ENCODE peak calls at places on chromosome 21, in four cellular contexts. E, M, C and K are unnamed samples.

GRCh38 chr21:26077523-26077922 is 93.0 kb downstream of the APP start:
- DNase-seq in E (no peak), M (peak), C (no peak), K (no peak)

GRCh38 chr21:16840549-16840948 is 672.3 kb upstream of the CXADR start:
- DNase-seq in E (no peak), M (no peak), C (no peak), K (no peak)

GRCh38 chr21:34845521-34846213 is 176.9 kb downstream of the CLIC6 start:
- DNase-seq in E (no peak), M (peak), C (peak), K (peak)

GRCh38 chr21:42763578-42764442 is 110.4 kb downstream of the PDE9A start:
- DNase-seq in E (no peak), M (no peak), C (no peak), K (no peak)

GRCh38 chr21:26072891-26073615 is 97.5 kb downstream of the APP start:
- DNase-seq in E (no peak), M (peak), C (peak), K (no peak)

GRCh38 chr21:43921602-43921978 is 56.6 kb downstream of the AGPAT3 start:
- DNase-seq in E (no peak), M (no peak), C (no peak), K (no peak)

GRCh38 chr21:17901458-17902092 is 82.4 kb upstream of the C21orf91 start:
- DNase-seq in E (no peak), M (no peak), C (no peak), K (no peak)

GRCh38 chr21:34824314-34824713 is 155.5 kb downstream of the CLIC6 start:
- DNase-seq in E (no peak), M (no peak), C (no peak), K (no peak)

GRCh38 chr21:46181953-46182547 is 2.2 kb downstream of the SPATC1L start:
- DNase-seq in E (no peak), M (no peak), C (no peak), K (no peak)

GRCh38 chr21:42513985-42514882 is 582 bp downstream of the SLC37A1 start:
- DNase-seq in E (peak), M (no peak), C (no peak), K (peak)

GRCh38 chr21:43797415-43797814 is 8.0 kb downstream of the RRP1 start:
- DNase-seq in E (no peak), M (no peak), C (no peak), K (no peak)

GRCh38 chr21:16908087-16908486 is 604.8 kb upstream of the CXADR start:
- DNase-seq in E (no peak), M (no peak), C (no peak), K (no peak)

GRCh38 chr21:27425574-27425973 is 458.7 kb upstream of the ADAMTS5 start:
- DNase-seq in E (no peak), M (peak), C (no peak), K (no peak)

GRCh38 chr21:33884361-33885157 is 31.0 kb downstream of the ATP5PO start:
- DNase-seq in E (no peak), M (peak), C (no peak), K (no peak)

GRCh38 chr21:26116456-26117011 is 54.0 kb downstream of the APP start:
- DNase-seq in E (no peak), M (peak), C (no peak), K (no peak)

GRCh38 chr21:42837421-42838211 is 41.7 kb downstream of the WDR4 start:
- DNase-seq in E (peak), M (no peak), C (no peak), K (no peak)

GRCh38 chr21:25080706-25081495 is 526.4 kb downstream of the MRPL39 start:
- DNase-seq in E (no peak), M (peak), C (no peak), K (no peak)

GRCh38 chr21:27570306-27570868 is 603.5 kb upstream of the ADAMTS5 start:
- DNase-seq in E (no peak), M (peak), C (peak), K (peak)

GRCh38 chr21:45026066-45026745 is 48.2 kb upstream of the ADARB1 start:
- DNase-seq in E (no peak), M (no peak), C (no peak), K (no peak)

GRCh38 chr21:42665026-42665425 is 11.6 kb downstream of the PDE9A start:
- DNase-seq in E (no peak), M (no peak), C (no peak), K (no peak)

GRCh38 chr21:43194303-43195130 is 25.7 kb downstream of the CRYAA start:
- DNase-seq in E (no peak), M (no peak), C (no peak), K (no peak)

GRCh38 chr21:46621457-46622182 is 13.9 kb upstream of the PRMT2 start:
- DNase-seq in E (no peak), M (no peak), C (no peak), K (no peak)

GRCh38 chr21:45747233-45747766 is 103.8 kb downstream of the PCBP3 start:
- DNase-seq in E (peak), M (no peak), C (no peak), K (no peak)

GRCh38 chr21:19547951-19548635 is 1144.5 kb upstream of the TMPRSS15 start:
- DNase-seq in E (no peak), M (no peak), C (no peak), K (no peak)

GRCh38 chr21:15706686-15707085 is 23.1 kb upstream of the USP25 start:
- DNase-seq in E (no peak), M (peak), C (peak), K (peak)

GRCh38 chr21:33587792-33588484 is 546 bp downstream of the DONSON start:
- DNase-seq in E (no peak), M (peak), C (peak), K (peak)

GRCh38 chr21:43603641-43604504 is 55.4 kb downstream of the HSF2BP start:
- DNase-seq in E (no peak), M (peak), C (peak), K (no peak)

GRCh38 chr21:15761508-15762100 is 31.8 kb downstream of the USP25 start:
- DNase-seq in E (no peak), M (no peak), C (no peak), K (no peak)

GRCh38 chr21:26091480-26092018 is 79.0 kb downstream of the APP start:
- DNase-seq in E (no peak), M (no peak), C (no peak), K (no peak)

GRCh38 chr21:42848932-42849758 is 30.2 kb downstream of the WDR4 start:
- DNase-seq in E (no peak), M (no peak), C (no peak), K (no peak)

GRCh38 chr21:16773206-16773605 is 739.6 kb upstream of the CXADR start:
- DNase-seq in E (no peak), M (peak), C (no peak), K (no peak)

GRCh38 chr21:27831821-27832569 is 865.1 kb upstream of the ADAMTS5 start:
- DNase-seq in E (no peak), M (peak), C (no peak), K (no peak)

GRCh38 chr21:45312296-45312695 is 24.6 kb upstream of the POFUT2 start:
- DNase-seq in E (no peak), M (no peak), C (no peak), K (no peak)

GRCh38 chr21:44353200-44353970 is at the start of gene TRPM2:
- DNase-seq in E (no peak), M (peak), C (no peak), K (no peak)

DNA sequence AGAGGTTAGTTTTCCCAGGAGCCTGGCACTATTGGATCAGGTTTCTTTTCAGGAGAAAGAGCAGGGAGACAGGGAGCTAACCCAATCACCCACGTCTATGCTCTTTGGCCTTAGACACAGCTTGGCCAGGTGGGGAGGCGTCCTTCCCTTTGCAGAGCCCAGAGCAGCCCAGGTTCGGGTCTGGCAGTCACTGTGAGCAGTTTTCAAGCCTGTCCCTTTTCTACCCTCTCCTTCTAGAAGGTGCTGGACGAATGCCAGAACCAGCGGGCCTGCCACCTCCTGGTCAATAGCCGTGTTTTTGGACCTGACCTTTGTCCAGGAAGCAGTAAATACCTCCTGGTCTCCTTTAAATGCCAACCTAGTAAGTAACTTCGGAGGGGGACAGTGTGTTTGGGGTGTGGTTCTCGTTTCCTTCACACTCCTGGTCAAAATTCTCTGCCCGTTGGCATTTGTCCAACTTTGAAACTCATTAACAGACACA is 44.9 kb downstream of the EVA1C start:
- DNase-seq in E (no peak), M (peak), C (no peak), K (no peak)
- TF ChIP-seq CTCF in E (no peak), M (peak), C (peak), K (no peak)

GRCh38 chr21:41210405-41211040 is 42.6 kb downstream of the BACE2 start:
- DNase-seq in E (no peak), M (no peak), C (peak), K (no peak)
- H3K27ac ChIP-seq in E (no peak), M (no peak), C (no peak), K (no peak)

DNA sequence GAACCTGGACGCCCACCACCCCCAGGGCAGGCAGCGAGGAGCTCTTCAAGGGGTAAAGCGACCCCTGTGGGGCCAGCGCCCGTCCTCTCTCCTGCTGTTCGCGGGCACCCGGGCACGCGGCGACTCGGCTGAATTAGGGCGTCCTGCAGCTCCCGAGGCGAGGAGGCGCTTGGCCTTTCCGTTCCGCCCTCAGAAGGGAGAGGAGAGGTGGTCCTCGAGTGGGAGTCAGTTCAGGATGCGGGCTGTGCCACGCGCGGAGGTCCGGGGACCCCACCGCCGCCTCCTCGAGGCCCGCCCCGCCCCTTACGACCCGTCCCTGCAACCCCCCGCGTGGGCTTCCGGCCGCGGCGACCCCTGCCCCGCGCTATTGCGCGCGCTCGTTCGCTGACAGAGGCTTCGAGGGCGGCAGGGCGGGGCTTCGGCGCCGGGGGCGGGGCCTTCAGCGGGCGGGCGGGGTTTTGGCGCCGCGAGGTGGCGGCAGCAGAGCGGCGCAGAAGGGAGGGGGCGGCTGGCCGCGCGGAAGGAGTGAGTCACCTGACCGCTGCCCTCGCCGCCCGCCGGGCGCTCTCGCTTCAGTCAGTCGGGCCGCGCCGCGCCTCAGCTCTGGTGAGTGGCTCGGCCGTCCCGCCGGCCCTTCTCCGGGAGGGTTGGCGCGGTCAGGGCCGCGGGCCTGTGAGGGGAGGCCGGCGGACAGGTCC is at the start of gene BACH1:
- DNase-seq in E (peak), M (peak), C (peak), K (peak)
- TF ChIP-seq CTCF in E (peak), M (no peak), C (peak), K (peak)

DNA sequence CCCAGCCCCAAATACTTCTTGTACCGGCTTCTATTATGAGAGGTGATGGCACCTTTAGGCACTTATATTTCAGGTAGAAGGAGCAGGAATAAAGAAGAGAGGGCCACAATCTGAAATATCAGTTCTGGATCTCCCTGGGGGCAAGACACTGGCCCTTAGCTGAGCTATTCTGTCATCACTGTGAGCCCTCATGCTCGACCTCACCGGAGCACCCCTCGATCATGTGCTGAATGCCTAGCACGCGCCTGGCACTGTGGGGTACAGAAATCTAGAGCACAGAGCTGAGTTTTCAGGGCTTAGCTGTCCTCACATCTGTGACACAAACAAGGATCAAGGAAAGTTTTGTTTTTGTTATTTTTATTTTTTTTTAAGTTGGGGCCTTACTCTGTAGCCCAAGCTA is 7.6 kb upstream of the MX1 start:
- DNase-seq in E (no peak), M (no peak), C (no peak), K (no peak)
- H3K27ac ChIP-seq in E (no peak), M (no peak), C (no peak), K (peak)

GRCh38 chr21:37166733-37167132 is 93.7 kb downstream of the TTC3 start:
- DNase-seq in E (no peak), M (no peak), C (no peak), K (peak)
- TF ChIP-seq CTCF in E (peak), M (no peak), C (peak), K (peak)

GRCh38 chr21:38913120-38913975 is 107.6 kb downstream of the ETS2 start:
- DNase-seq in E (peak), M (peak), C (no peak), K (peak)
- H3K27ac ChIP-seq in E (no peak), M (peak), C (no peak), K (peak)